ENCODE peak calls at places on chromosomes 1 and 21, in four cellular contexts. I is lung microvascular endothelial cell, O is NCI-H1105 treated with DMSO at 0.1 percent for 48 hours, Y is fibroblast of pulmonary artery. N is an unnamed sample.

GRCh38 chr1:199243423-199244061 is 604.7 kb downstream of the PTPRC start:
- DNase-seq in I (peak), O (peak), Y (peak), N (peak)

GRCh38 chr21:30072496-30072895 is 94.1 kb downstream of the CLDN17 start:
- DNase-seq in I (no peak), O (no peak), Y (peak), N (no peak)

GRCh38 chr1:29521846-29522580 is 285.7 kb downstream of the PTPRU start:
- DNase-seq in I (no peak), O (no peak), Y (no peak), N (no peak)

GRCh38 chr1:116971481-116971880 is 30.1 kb upstream of the CD101 start:
- DNase-seq in I (no peak), O (no peak), Y (no peak), N (no peak)

GRCh38 chr1:153612755-153613331 is at the start of gene S100A16:
- DNase-seq in I (peak), O (no peak), Y (peak), N (no peak)

GRCh38 chr1:163436133-163436532 is 114.4 kb downstream of the NUF2 start:
- DNase-seq in I (no peak), O (no peak), Y (no peak), N (peak)

GRCh38 chr1:43495204-43495603 is 35.5 kb upstream of the PTPRF start:
- DNase-seq in I (no peak), O (no peak), Y (no peak), N (no peak)

GRCh38 chr1:236550961-236551851 is 27.4 kb downstream of the LGALS8 start:
- DNase-seq in I (no peak), O (no peak), Y (no peak), N (no peak)

GRCh38 chr1:162536511-162536910 is 25.0 kb upstream of the UAP1 start:
- DNase-seq in I (no peak), O (no peak), Y (peak), N (no peak)

GRCh38 chr1:81121324-81121723 is 679.4 kb upstream of the ADGRL2 start:
- DNase-seq in I (no peak), O (no peak), Y (no peak), N (no peak)

GRCh38 chr1:9652379-9653194 is 1.1 kb downstream of the PIK3CD start:
- DNase-seq in I (no peak), O (no peak), Y (peak), N (no peak)

GRCh38 chr1:29210278-29211085 is 20.3 kb downstream of the MECR start:
- DNase-seq in I (peak), O (no peak), Y (no peak), N (no peak)

GRCh38 chr1:85344256-85344694 is 67.8 kb upstream of the BCL10 start:
- DNase-seq in I (peak), O (peak), Y (peak), N (no peak)

GRCh38 chr1:109667452-109668122 is at the start of gene GSTM2:
- DNase-seq in I (peak), O (peak), Y (peak), N (peak)

GRCh38 chr1:221122501-221122900 is 243.3 kb downstream of the HLX start:
- DNase-seq in I (no peak), O (no peak), Y (no peak), N (no peak)

N was measured in NCI-H2171 treated with DMSO at 0.1 percent for 48 hours.